ENCODE peak calls at places on chromosomes 2 and 18, in nine cellular contexts. X, Z, E, S, C, L, O, U and B are unnamed samples.

GRCh38 chr2:240622631-240623235 is 2.5 kb upstream of the GPR35 start:
- DNase-seq in E (no peak), Z (peak), X (no peak), S (no peak), C (no peak), L (peak), U (peak), O (no peak), B (no peak)

GRCh38 chr2:215974700-215975429 is 38.5 kb downstream of the MREG start:
- DNase-seq in Z (no peak), O (no peak), E (no peak), S (no peak), C (no peak), U (no peak), X (no peak), L (no peak), B (no peak)

GRCh38 chr2:29000481-29000880 is 19.4 kb downstream of the TOGARAM2 start:
- DNase-seq in C (no peak), E (peak), X (no peak), Z (peak), O (no peak), U (peak), L (no peak), S (no peak), B (no peak)

GRCh38 chr2:23589739-23590138 is 204.8 kb downstream of the KLHL29 start:
- DNase-seq in C (peak), X (no peak), U (no peak), Z (peak), E (no peak), L (no peak), O (no peak), S (peak), B (no peak)

GRCh38 chr18:30177056-30177455 is 865.5 kb downstream of the DSC3 start:
- DNase-seq in Z (no peak), C (peak), L (no peak), X (peak), O (no peak), U (no peak), E (no peak), S (peak), B (no peak)

GRCh38 chr18:62101236-62101635 is 85.6 kb downstream of the PIGN start:
- DNase-seq in E (no peak), L (no peak), C (peak), X (no peak), O (no peak), Z (no peak), U (no peak), S (peak), B (no peak)

GRCh38 chr2:32591669-32592463 is 36.0 kb upstream of the TTC27 start:
- DNase-seq in S (no peak), E (peak), L (no peak), O (no peak), X (no peak), U (no peak), C (peak), Z (no peak), B (no peak)

GRCh38 chr2:212421571-212422334 is 116.8 kb downstream of the ERBB4 start:
- DNase-seq in C (peak), E (no peak), Z (no peak), L (no peak), S (peak), O (peak), U (no peak), X (peak), B (no peak)

GRCh38 chr2:18065264-18065663 is 186.8 kb downstream of the KCNS3 start:
- DNase-seq in Z (no peak), L (no peak), X (no peak), O (no peak), S (no peak), U (no peak), C (no peak), E (no peak), B (no peak)

GRCh38 chr2:54716375-54716774 is 7.1 kb upstream of the EML6 start:
- DNase-seq in O (no peak), E (no peak), U (no peak), C (no peak), S (no peak), Z (no peak), L (no peak), X (no peak), B (no peak)

GRCh38 chr2:239583171-239583878 is 182.5 kb upstream of the HDAC4 start:
- DNase-seq in X (no peak), Z (no peak), S (no peak), C (no peak), O (no peak), L (no peak), U (no peak), E (no peak), B (no peak)

GRCh38 chr2:221103930-221104329 is 468.2 kb downstream of the EPHA4 start:
- DNase-seq in S (peak), Z (peak), L (no peak), O (peak), E (no peak), X (no peak), C (peak), U (no peak), B (no peak)

GRCh38 chr2:58708565-58708964 is 467.4 kb upstream of the FANCL start:
- DNase-seq in Z (no peak), C (no peak), X (no peak), S (no peak), O (no peak), U (no peak), E (no peak), L (no peak), B (no peak)

GRCh38 chr2:32235315-32235714 is 29.4 kb downstream of the NLRC4 start:
- DNase-seq in U (no peak), X (no peak), Z (no peak), O (no peak), L (no peak), E (no peak), C (no peak), S (no peak), B (no peak)

GRCh38 chr2:29544917-29545316 is 376.5 kb downstream of the ALK start:
- DNase-seq in O (no peak), Z (no peak), C (no peak), S (no peak), X (no peak), E (no peak), U (no peak), L (no peak), B (no peak)

GRCh38 chr2:109527846-109528705 is 85.7 kb downstream of the SEPTIN10 start:
- DNase-seq in L (no peak), X (no peak), E (no peak), U (no peak), S (no peak), Z (peak), C (no peak), O (no peak), B (no peak)

GRCh38 chr18:76425299-76426101 is 69.5 kb downstream of the ZNF516 start:
- DNase-seq in U (no peak), O (peak), Z (no peak), E (no peak), X (no peak), S (peak), L (no peak), C (peak), B (no peak)

GRCh38 chr2:23118313-23118712 is 266.7 kb upstream of the KLHL29 start:
- DNase-seq in X (no peak), U (no peak), C (no peak), E (no peak), L (no peak), O (no peak), S (no peak), Z (no peak), B (no peak)